ENCODE peak calls at places on chromosome 5, in four cellular contexts. P is upper lobe of left lung, X is brain microvascular endothelial cell, C is Karpas-422. V is an unnamed sample.

GRCh38 chr5:98428806-98429205 is 344.7 kb upstream of the RGMB start:
- DNase-seq in P (peak), X (peak), C (no peak), V (no peak)

GRCh38 chr5:66074891-66075290 is 69.2 kb upstream of the SREK1 start:
- DNase-seq in P (no peak), X (no peak), C (no peak), V (no peak)

GRCh38 chr5:179878222-179879002 is 19.8 kb upstream of the MRNIP start:
- DNase-seq in P (no peak), X (no peak), C (no peak), V (no peak)

GRCh38 chr5:115297043-115297442 is 589 bp upstream of the CCDC112 start:
- DNase-seq in P (no peak), X (no peak), C (no peak), V (no peak)

GRCh38 chr5:43560128-43560527 is 3.3 kb upstream of the PAIP1 start:
- DNase-seq in P (no peak), X (no peak), C (peak), V (no peak)

GRCh38 chr5:32071351-32071944 is 102.7 kb downstream of the GOLPH3 start:
- DNase-seq in P (no peak), X (no peak), C (no peak), V (no peak)

GRCh38 chr5:138580777-138581176 is 5.6 kb upstream of the HSPA9 start:
- DNase-seq in P (no peak), X (no peak), C (no peak), V (no peak)

GRCh38 chr5:93604119-93604963 is 21.3 kb downstream of the NR2F1 start:
- DNase-seq in P (no peak), X (no peak), C (no peak), V (no peak)

GRCh38 chr5:93789173-93790070 is 48.0 kb upstream of the POU5F2 start:
- DNase-seq in P (no peak), X (peak), C (no peak), V (no peak)

GRCh38 chr5:159051431-159052281 is 48.1 kb downstream of the EBF1 start:
- DNase-seq in P (peak), X (peak), C (peak), V (no peak)
- H3K27ac ChIP-seq in P (peak), X (peak), C (peak), V (peak)

GRCh38 chr5:81986126-81986525 is 14.3 kb downstream of the ATG10 start:
- DNase-seq in P (no peak), X (no peak), C (no peak), V (no peak)

GRCh38 chr5:81994679-81995078 is 22.9 kb downstream of the ATG10 start:
- DNase-seq in P (no peak), X (no peak), C (no peak), V (no peak)

GRCh38 chr5:81989204-81989603 is 17.4 kb downstream of the ATG10 start:
- DNase-seq in P (no peak), X (no peak), C (no peak), V (no peak)
- H3K27ac ChIP-seq in P (no peak), X (no peak), C (no peak), V (no peak)

DNA sequence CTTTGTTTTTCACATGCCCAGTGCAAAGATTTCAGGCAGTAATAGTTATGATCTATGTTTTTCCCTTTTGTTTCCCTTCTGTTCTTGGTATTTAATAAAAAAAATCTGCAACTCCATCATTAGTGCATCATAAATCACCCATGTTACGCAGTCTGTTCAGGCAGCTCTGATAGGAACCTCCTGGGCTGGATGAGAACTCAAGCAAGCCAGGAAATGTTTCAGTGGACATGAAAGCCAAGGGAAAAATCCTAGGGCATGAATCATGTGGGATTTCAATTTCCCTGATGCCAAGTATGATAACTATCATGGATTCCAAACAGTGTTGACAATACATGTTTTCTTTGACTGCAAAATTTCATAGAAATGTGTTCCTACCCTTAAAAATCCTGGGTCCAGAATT is 119.7 kb upstream of the TARS1 start:
- DNase-seq in P (no peak), X (peak), C (no peak), V (no peak)
- H3K27ac ChIP-seq in P (no peak), X (peak), C (no peak), V (no peak)

GRCh38 chr5:151676719-151677118 is 10.0 kb downstream of the SPARC start:
- DNase-seq in P (no peak), X (no peak), C (no peak), V (no peak)
- H3K27ac ChIP-seq in P (peak), X (peak), C (no peak), V (peak)

DNA sequence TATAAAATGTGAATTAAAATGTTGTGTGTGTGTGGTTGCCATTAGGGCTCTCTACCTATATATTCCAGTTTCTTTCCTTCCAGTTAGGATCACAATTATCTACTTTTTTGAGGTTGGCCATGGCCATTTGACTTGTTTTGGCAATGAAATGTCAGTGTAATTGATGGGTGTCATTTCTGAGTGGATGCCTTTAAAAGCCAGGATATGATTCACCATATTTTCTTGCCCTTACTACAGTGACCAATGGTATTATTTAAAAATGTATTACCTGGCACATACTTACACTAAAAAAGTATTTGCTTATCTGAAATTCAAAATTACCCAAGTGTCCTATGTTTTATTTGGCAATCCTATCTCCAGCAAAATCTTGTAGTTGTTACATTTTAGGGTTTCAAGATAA is 258.7 kb upstream of the ACTBL2 start:
- DNase-seq in P (no peak), X (no peak), C (no peak), V (no peak)
- H3K27ac ChIP-seq in P (no peak), X (peak), C (no peak), V (no peak)

GRCh38 chr5:96741075-96741474 is 66.7 kb downstream of the ERAP1 start:
- DNase-seq in P (no peak), X (no peak), C (no peak), V (no peak)
- H3K27ac ChIP-seq in P (no peak), X (no peak), C (no peak), V (no peak)

GRCh38 chr5:109838157-109838556 is 148.4 kb downstream of the MAN2A1 start:
- DNase-seq in P (no peak), X (no peak), C (no peak), V (no peak)
- H3K27ac ChIP-seq in P (no peak), X (no peak), C (no peak), V (no peak)

GRCh38 chr5:175670358-175670757 is 12.5 kb downstream of the HRH2 start:
- DNase-seq in P (no peak), X (no peak), C (no peak), V (no peak)
- H3K27ac ChIP-seq in P (no peak), X (no peak), C (no peak), V (no peak)